ENCODE peak calls at places on chromosomes 4 and X, in nine cellular contexts. V, L, K, A, B, J, N, E and X are unnamed samples. For H3K9me2, the result is how much of the 10 kb centered on the place peaks cover.

GRCh38 chr4:106652095-106652494 is 283.5 kb upstream of the GIMD1 start:
- DNase-seq in V (no peak), L (no peak), K (no peak), A (no peak), B (no peak), J (no peak), N (no peak), E (no peak), X (no peak)

GRCh38 chr4:76206222-76206942 is 7.2 kb downstream of the SCARB2 start:
- DNase-seq in V (peak), L (no peak), K (no peak), A (no peak), B (no peak), J (peak), N (no peak), E (no peak), X (no peak)

GRCh38 chr4:11416071-11416766 is 12.5 kb downstream of the HS3ST1 start:
- DNase-seq in V (no peak), L (no peak), K (no peak), A (no peak), B (no peak), J (no peak), N (no peak), E (no peak), X (no peak)

GRCh38 chr4:13088726-13089658 is 395.1 kb downstream of the RAB28 start:
- DNase-seq in V (peak), L (no peak), K (peak), A (no peak), B (no peak), J (no peak), N (no peak), E (no peak), X (no peak)

GRCh38 chrX:15674514-15674898 is 9.9 kb upstream of the CLTRN start:
- DNase-seq in V (peak), L (peak), K (peak), A (peak), B (peak), J (peak), N (peak), E (peak), X (peak)

GRCh38 chrX:133151320-133151719 is 54.4 kb upstream of the USP26 start:
- DNase-seq in V (peak), L (no peak), K (peak), A (no peak), B (no peak), J (no peak), N (no peak), E (peak), X (peak)

GRCh38 chrX:45716747-45717146 is 516.1 kb upstream of the DIPK2B start:
- DNase-seq in V (no peak), L (no peak), K (peak), A (no peak), B (no peak), J (no peak), N (no peak), E (no peak), X (no peak)

GRCh38 chr4:55524844-55525571 is 21.7 kb downstream of the CLOCK start:
- DNase-seq in V (peak), L (no peak), K (no peak), A (no peak), B (no peak), J (no peak), N (no peak), E (no peak), X (no peak)

GRCh38 chr4:69096111-69096656 is at the start of gene UGT2B7:
- DNase-seq in V (no peak), L (no peak), K (peak), A (no peak), B (no peak), J (no peak), N (no peak), E (no peak), X (no peak)

GRCh38 chr4:147340547-147341225 is 140.2 kb upstream of the EDNRA start:
- DNase-seq in V (peak), L (no peak), K (peak), A (peak), B (no peak), J (peak), N (peak), E (no peak), X (no peak)

GRCh38 chrX:20254712-20255299 is 11.9 kb downstream of the RPS6KA3 start:
- DNase-seq in V (peak), L (no peak), K (peak), A (no peak), B (no peak), J (no peak), N (no peak), E (no peak), X (no peak)

GRCh38 chr4:67896421-67897065 is 12.7 kb upstream of the TMPRSS11D start:
- DNase-seq in V (no peak), L (no peak), K (no peak), A (no peak), B (no peak), J (no peak), N (no peak), E (no peak), X (no peak)

GRCh38 chrX:136710324-136710951 is 62.5 kb downstream of the CD40LG start:
- DNase-seq in V (peak), L (no peak), K (peak), A (no peak), B (peak), J (no peak), N (no peak), E (no peak), X (no peak)

GRCh38 chrX:125205918-125206665 is 113.6 kb upstream of the TEX13C start:
- DNase-seq in V (peak), L (no peak), K (peak), A (peak), B (no peak), J (peak), N (no peak), E (no peak), X (peak)

GRCh38 chr4:156771171-156771837 is 200.3 kb downstream of the PDGFC start:
- DNase-seq in V (peak), L (no peak), K (peak), A (peak), B (peak), J (peak), N (peak), E (no peak), X (no peak)

GRCh38 chr4:2261110-2261852 is 628 bp downstream of the MXD4 start:
- DNase-seq in V (peak), L (peak), K (peak), A (peak), B (peak), J (peak), N (no peak), E (no peak), X (peak)

GRCh38 chr4:26248647-26249046 is 72.2 kb upstream of the RBPJ start:
- DNase-seq in V (no peak), L (no peak), K (no peak), A (no peak), B (no peak), J (peak), N (no peak), E (no peak), X (no peak)

GRCh38 chrX:7261672-7262332 is 113.8 kb upstream of the PUDP start:
- DNase-seq in V (no peak), L (peak), K (no peak), A (no peak), B (peak), J (no peak), N (no peak), E (no peak), X (no peak)

GRCh38 chr4:60482921-60483351 is 717.2 kb upstream of the ADGRL3 start:
- DNase-seq in V (no peak), L (no peak), K (no peak), A (no peak), B (no peak), J (no peak), N (no peak), E (no peak), X (no peak)

GRCh38 chrX:14065800-14066199 is 36.1 kb upstream of the GEMIN8 start:
- DNase-seq in V (no peak), L (no peak), K (no peak), A (no peak), B (no peak), J (no peak), N (no peak), E (no peak), X (no peak)

GRCh38 chr4:119735136-119735770 is 106.6 kb upstream of the PDE5A start:
- DNase-seq in V (peak), L (no peak), K (peak), A (no peak), B (peak), J (no peak), N (no peak), E (peak), X (peak)

GRCh38 chr4:8373270-8373972 is 67.1 kb downstream of the ACOX3 start:
- DNase-seq in V (no peak), L (no peak), K (no peak), A (no peak), B (no peak), J (no peak), N (no peak), E (no peak), X (no peak)

GRCh38 chr4:8376361-8377102 is 64.0 kb downstream of the ACOX3 start:
- DNase-seq in V (no peak), L (no peak), K (no peak), A (no peak), B (no peak), J (peak), N (no peak), E (no peak), X (no peak)

GRCh38 chr4:8377103-8378075 is 63.1 kb downstream of the ACOX3 start:
- DNase-seq in V (no peak), L (no peak), K (no peak), A (no peak), B (no peak), J (no peak), N (no peak), E (no peak), X (no peak)

GRCh38 chr4:8373973-8374545 is 66.5 kb downstream of the ACOX3 start:
- DNase-seq in V (no peak), L (no peak), K (no peak), A (no peak), B (no peak), J (no peak), N (no peak), E (no peak), X (no peak)

DNA sequence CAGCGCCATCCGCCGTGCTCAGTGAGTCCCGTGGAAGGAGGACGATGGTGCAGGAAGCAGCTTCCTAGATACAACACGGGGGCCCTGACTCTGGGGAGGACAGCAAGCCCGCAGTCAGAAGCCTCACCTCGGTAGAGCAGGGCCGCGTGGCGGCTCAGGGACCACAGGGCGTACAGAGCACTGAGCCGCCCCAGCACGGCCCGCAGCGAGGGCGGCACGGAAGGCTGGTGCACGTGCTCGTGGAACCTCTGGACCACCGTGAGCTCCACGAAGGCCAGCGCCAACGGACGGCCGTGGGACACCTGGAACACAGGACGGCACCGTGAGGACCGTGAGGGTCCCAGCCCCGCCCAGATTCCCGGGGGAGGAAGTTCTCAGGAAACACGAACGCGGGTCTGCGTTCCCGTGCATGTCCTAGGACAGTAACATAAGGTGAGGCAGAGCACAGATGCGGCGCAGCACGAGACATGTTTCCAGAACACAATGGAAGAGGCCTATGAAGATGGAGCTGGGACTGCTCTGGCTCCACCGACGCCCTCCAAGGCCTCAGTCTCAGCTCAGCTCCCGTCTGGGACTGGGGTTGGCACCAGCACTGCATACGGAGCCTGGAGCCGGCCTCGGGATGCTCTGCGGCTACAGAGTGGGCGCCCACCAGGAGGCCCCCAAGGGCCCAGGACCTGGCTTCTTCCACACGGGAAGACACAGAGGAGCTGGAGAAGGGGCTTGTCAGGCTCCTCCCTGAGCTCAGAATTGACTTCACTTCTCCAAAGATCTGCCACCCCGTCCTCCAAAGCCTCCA is 65.5 kb downstream of the ACOX3 start:
- DNase-seq in V (no peak), L (no peak), K (no peak), A (no peak), B (no peak), J (no peak), N (no peak), E (no peak), X (no peak)
- H3K9me2 ChIP-seq in V (under half), L (under half), K (under half), A (under half), B (under half), J (under half), N (under half), E (under half), X (under half)

GRCh38 chrX:39728025-39728424 is 369.7 kb downstream of the BCOR start:
- DNase-seq in V (peak), L (no peak), K (no peak), A (no peak), B (no peak), J (peak), N (no peak), E (no peak), X (peak)

GRCh38 chrX:39729834-39730670 is 367.7 kb downstream of the BCOR start:
- DNase-seq in V (peak), L (no peak), K (no peak), A (peak), B (no peak), J (peak), N (no peak), E (no peak), X (peak)

GRCh38 chrX:39730671-39731389 is 366.9 kb downstream of the BCOR start:
- DNase-seq in V (peak), L (peak), K (peak), A (peak), B (peak), J (peak), N (no peak), E (no peak), X (peak)

GRCh38 chrX:39726810-39727209 is 370.9 kb downstream of the BCOR start:
- DNase-seq in V (peak), L (no peak), K (no peak), A (no peak), B (no peak), J (peak), N (no peak), E (no peak), X (no peak)

GRCh38 chrX:39728852-39729587 is 368.7 kb downstream of the BCOR start:
- DNase-seq in V (no peak), L (no peak), K (no peak), A (no peak), B (no peak), J (no peak), N (no peak), E (no peak), X (no peak)
- H3K9me2 ChIP-seq in V (under half), L (under half), K (under half), A (under half), B (under half), J (under half), N (under half), E (under half), X (under half)

GRCh38 chr4:8080754-8081065 is 77.9 kb downstream of the ABLIM2 start:
- DNase-seq in V (no peak), L (no peak), K (no peak), A (no peak), B (no peak), J (no peak), N (no peak), E (no peak), X (no peak)

GRCh38 chr4:8079031-8079885 is 79.4 kb downstream of the ABLIM2 start:
- DNase-seq in V (peak), L (no peak), K (no peak), A (no peak), B (no peak), J (peak), N (no peak), E (no peak), X (peak)

GRCh38 chr4:8078610-8079015 is 80.0 kb downstream of the ABLIM2 start:
- DNase-seq in V (no peak), L (no peak), K (no peak), A (no peak), B (no peak), J (no peak), N (no peak), E (no peak), X (no peak)

GRCh38 chr4:8081171-8081570 is 77.4 kb downstream of the ABLIM2 start:
- DNase-seq in V (no peak), L (no peak), K (no peak), A (no peak), B (no peak), J (no peak), N (no peak), E (no peak), X (no peak)

DNA sequence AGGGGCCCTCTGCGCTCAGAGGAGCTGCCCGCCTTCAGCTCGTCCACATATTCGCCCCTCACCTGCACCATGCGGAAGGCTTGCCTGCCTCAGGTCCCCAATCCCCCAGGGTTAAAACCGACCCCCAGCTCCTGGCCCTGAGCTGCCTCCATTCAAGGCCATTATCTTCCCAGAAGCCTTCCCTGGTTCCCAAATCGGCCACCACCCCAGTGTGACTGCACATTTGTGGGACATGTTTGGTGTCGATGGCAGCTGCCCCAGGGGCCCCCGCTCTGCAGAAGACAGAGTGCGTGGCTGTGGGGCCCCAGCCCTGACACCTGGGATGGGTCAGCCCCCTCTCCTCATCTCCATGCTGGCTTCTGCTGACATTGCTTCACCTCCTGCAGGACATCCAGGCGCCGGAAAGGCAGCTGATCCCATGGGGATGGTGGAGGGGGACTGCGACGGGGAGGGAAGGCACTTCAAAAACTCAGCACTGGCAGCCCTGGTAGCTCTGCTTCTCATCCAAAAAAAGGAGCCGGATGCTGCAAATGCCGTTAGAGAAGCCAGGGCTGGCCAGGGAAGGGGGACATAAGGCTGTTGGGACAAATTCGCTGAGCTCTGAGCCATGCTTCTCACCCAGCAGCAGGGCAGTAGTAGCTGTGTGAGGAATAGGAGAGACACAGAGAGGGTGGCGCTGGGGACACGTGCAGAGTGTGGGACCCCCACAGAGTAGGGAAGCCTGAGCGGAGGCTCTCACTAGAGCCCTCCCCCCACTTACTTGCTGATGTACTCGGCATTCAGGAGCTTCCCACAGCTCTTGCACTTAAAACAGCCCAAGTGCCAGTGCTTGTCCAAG is 78.5 kb downstream of the ABLIM2 start:
- DNase-seq in V (no peak), L (no peak), K (no peak), A (no peak), B (no peak), J (no peak), N (no peak), E (no peak), X (no peak)
- H3K9me2 ChIP-seq in V (under half), L (under half), K (under half), A (under half), B (under half), J (under half), N (under half), E (under half), X (under half)

GRCh38 chrX:24553016-24553415 is 87.9 kb downstream of the PDK3 start:
- DNase-seq in V (no peak), L (no peak), K (no peak), A (no peak), B (no peak), J (no peak), N (no peak), E (no peak), X (peak)
- H3K9me2 ChIP-seq in V (under half), L (under half), K (under half), A (under half), B (under half), J (under half), N (under half), E (under half), X (under half)

GRCh38 chr4:152189451-152190179 is 346.3 kb downstream of the FBXW7 start:
- DNase-seq in V (no peak), L (peak), K (no peak), A (no peak), B (peak), J (no peak), N (no peak), E (no peak), X (no peak)
- H3K9me2 ChIP-seq in V (under half), L (under half), K (under half), A (under half), B (under half), J (under half), N (under half), E (under half), X (under half)